ENCODE peak calls at places on chromosomes 5 and 9, in nine cellular contexts. X, E, P, D, C, N, B, A and W are unnamed samples. For H3K4me1 and H3K36me3, the result is how much of the 10 kb centered on the place peaks cover.

GRCh38 chr5:122093415-122093814 is 15.4 kb upstream of the LOX start:
- DNase-seq in B (no peak), E (no peak), N (no peak), A (peak), X (no peak), D (no peak), C (no peak), P (no peak), W (no peak)

GRCh38 chr5:8750100-8750499 is 795.8 kb downstream of the SEMA5A start:
- DNase-seq in E (no peak), N (no peak), P (no peak), X (no peak), A (no peak), D (no peak), B (no peak), C (no peak), W (no peak)

GRCh38 chr5:150270546-150271295 is 18.9 kb downstream of the CAMK2A start:
- DNase-seq in D (no peak), A (no peak), N (no peak), E (peak), C (no peak), X (no peak), B (no peak), P (peak), W (no peak)

GRCh38 chr5:62403411-62404250 is at the start of gene DIMT1:
- DNase-seq in D (peak), E (peak), B (peak), X (peak), N (peak), A (peak), C (peak), P (peak), W (peak)

GRCh38 chr5:150757087-150757649 is 1.6 kb downstream of the DCTN4 start:
- DNase-seq in X (no peak), N (no peak), C (no peak), P (no peak), B (no peak), E (no peak), D (no peak), A (no peak), W (no peak)

GRCh38 chr5:127519527-127519926 is 2.1 kb downstream of the PRRC1 start:
- DNase-seq in P (no peak), X (no peak), E (no peak), D (no peak), C (no peak), A (no peak), B (no peak), N (no peak), W (no peak)

GRCh38 chr5:151221574-151221973 is 2.3 kb downstream of the CCDC69 start:
- DNase-seq in E (no peak), B (no peak), D (no peak), N (no peak), A (no peak), C (no peak), X (no peak), P (no peak), W (no peak)

GRCh38 chr9:78767449-78767848 is 470.5 kb downstream of the PSAT1 start:
- DNase-seq in P (no peak), C (no peak), B (no peak), X (no peak), D (no peak), E (no peak), N (no peak), A (no peak), W (no peak)

GRCh38 chr9:91117959-91118651 is 243.6 kb downstream of the AUH start:
- DNase-seq in B (no peak), C (peak), P (peak), A (peak), E (peak), X (peak), N (peak), D (peak), W (peak)

GRCh38 chr5:18243846-18244245 is 609.6 kb downstream of the TAF11L14 start:
- DNase-seq in A (no peak), P (no peak), D (no peak), N (no peak), B (no peak), E (no peak), X (no peak), C (no peak), W (no peak)

GRCh38 chr9:115008536-115008935 is 78.1 kb upstream of the TNFSF8 start:
- DNase-seq in N (no peak), X (no peak), D (no peak), C (no peak), E (no peak), A (peak), B (peak), P (no peak), W (peak)

GRCh38 chr9:126532019-126532462 is 81.7 kb upstream of the LMX1B start:
- DNase-seq in D (no peak), C (no peak), E (no peak), B (no peak), A (no peak), N (peak), P (no peak), X (peak), W (no peak)

GRCh38 chr5:103355590-103355989 is 97.0 kb downstream of the MACIR start:
- DNase-seq in C (no peak), E (no peak), N (no peak), A (no peak), D (no peak), P (no peak), B (peak), X (no peak), W (no peak)

GRCh38 chr9:85741112-85741874 is 461 bp downstream of the AGTPBP1 start:
- DNase-seq in B (peak), C (peak), E (peak), N (no peak), P (peak), D (no peak), X (peak), A (peak), W (peak)

GRCh38 chr5:21171038-21171437 is 1183.0 kb upstream of the CDH18 start:
- DNase-seq in P (no peak), N (no peak), A (no peak), D (no peak), X (no peak), C (no peak), B (no peak), E (no peak), W (no peak)

GRCh38 chr5:10705736-10706135 is 55.3 kb downstream of the DAP start:
- DNase-seq in P (no peak), B (no peak), N (no peak), E (no peak), X (no peak), D (no peak), C (no peak), A (no peak), W (no peak)

GRCh38 chr5:10706326-10706725 is 54.7 kb downstream of the DAP start:
- DNase-seq in D (no peak), X (no peak), A (no peak), P (no peak), C (no peak), B (no peak), N (no peak), E (no peak), W (no peak)

GRCh38 chr5:10708189-10708944 is 52.7 kb downstream of the DAP start:
- DNase-seq in X (no peak), E (no peak), N (no peak), P (no peak), A (no peak), B (no peak), C (no peak), D (no peak), W (no peak)

GRCh38 chr5:10709409-10709808 is 51.6 kb downstream of the DAP start:
- DNase-seq in E (no peak), X (no peak), B (no peak), P (no peak), N (no peak), C (no peak), A (no peak), D (no peak), W (no peak)

DNA sequence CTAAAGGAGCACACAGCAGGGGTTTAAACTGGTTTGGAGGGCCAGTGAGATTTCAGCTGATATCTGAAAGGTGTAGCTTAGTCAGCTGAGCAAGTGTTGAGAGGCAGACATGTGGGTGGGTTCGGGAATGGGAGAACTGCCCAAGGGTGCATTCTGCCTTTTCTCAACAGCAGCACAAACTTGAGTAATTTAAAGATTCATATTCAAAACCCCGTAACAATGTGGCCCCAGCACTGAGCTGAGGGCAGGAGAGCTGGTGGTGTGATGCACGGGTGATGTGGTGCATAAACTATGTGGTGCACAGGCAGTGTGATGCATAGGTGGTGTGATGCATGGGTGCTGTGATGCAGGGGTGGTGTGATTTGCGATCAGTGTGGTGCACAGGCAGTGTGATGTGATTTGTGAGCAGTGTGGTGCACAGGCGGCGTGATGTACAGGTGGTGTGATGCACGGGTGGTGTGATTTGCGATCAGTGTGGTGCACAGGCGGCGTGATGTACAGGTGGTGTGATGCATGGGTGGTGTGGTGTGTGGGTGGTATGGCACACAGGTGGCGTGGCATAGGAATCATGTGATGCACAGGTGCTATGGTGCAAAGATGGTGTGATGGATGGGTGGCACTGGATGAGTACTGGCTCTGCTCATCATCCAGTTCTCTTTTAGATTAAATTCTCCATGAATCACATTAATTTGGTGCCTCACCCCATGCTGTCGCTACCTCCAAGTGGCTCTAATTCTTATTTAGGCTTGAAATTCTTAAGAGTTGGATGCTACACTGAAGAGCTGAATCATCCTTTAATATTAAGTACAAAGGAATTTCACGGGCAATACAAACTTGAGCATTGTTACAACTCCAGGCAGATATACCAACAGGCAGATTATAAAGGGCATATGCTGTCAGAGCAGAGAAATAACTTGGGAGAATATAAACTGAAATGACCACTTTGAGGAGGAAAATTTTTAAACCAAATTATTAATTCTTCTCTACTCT is 53.5 kb downstream of the DAP start:
- DNase-seq in B (no peak), E (no peak), X (no peak), D (no peak), A (peak), P (no peak), C (no peak), N (no peak), W (no peak)
- H3K4me1 ChIP-seq in B (under half), E (under half), X (under half), D (under half), A (half or more), P (half or more), C (under half), N (under half), W (under half)

GRCh38 chr5:178224403-178224802 is 8.2 kb downstream of the PHYKPL start:
- DNase-seq in D (peak), C (no peak), N (peak), X (peak), E (peak), P (peak), B (no peak), A (no peak), W (no peak)

GRCh38 chr5:178225174-178225573 is 7.4 kb downstream of the PHYKPL start:
- DNase-seq in D (peak), N (peak), B (no peak), X (peak), P (peak), E (peak), C (no peak), A (no peak), W (no peak)

GRCh38 chr5:178223196-178223773 is 9.3 kb downstream of the PHYKPL start:
- DNase-seq in A (no peak), D (peak), X (peak), E (no peak), C (no peak), B (no peak), N (no peak), P (peak), W (peak)

GRCh38 chr5:178222292-178222691 is 10.3 kb downstream of the PHYKPL start:
- DNase-seq in C (no peak), X (peak), A (no peak), P (peak), D (peak), B (no peak), E (peak), N (no peak), W (no peak)

DNA sequence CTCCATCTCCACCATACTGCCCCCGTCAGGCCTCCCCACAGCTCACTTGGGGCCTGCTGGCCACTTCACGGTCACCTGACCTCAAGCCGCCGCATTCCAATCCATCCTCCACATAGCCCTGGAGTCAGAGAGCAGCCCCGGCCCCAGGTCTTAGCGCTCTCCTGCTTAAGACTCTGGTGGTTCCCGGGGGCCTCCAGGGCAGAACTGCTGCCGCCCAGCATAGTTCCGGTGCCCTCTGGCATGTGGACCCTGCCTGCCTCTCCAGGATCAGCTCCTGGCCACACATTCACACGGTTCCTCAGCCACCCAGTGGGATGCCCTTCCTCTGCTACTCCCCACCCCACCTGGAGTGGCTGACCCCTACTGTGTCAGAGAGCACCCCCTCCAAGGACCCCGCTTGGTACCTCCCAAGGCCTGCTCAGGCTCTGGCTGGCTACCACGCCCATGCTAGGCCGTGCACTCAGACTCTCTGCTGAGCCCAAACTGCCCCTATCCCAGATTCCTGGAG is 8.7 kb downstream of the PHYKPL start:
- DNase-seq in X (peak), C (no peak), D (peak), E (peak), A (no peak), B (no peak), P (peak), N (peak), W (peak)
- H3K36me3 ChIP-seq in X (half or more), C (half or more), D (under half), E (half or more), A (half or more), B (under half), P (under half), N (half or more), W (half or more)

GRCh38 chr9:113577525-113578261 is 114.2 kb downstream of the RGS3 start:
- DNase-seq in B (no peak), P (peak), E (peak), X (peak), N (peak), D (no peak), C (no peak), A (peak), W (no peak)
- H3K4me1 ChIP-seq in B (under half), P (under half), E (half or more), X (half or more), N (half or more), D (under half), C (under half), A (half or more), W (under half)

GRCh38 chr9:131409458-131409992 is 15.6 kb downstream of the PRRC2B start:
- DNase-seq in B (no peak), P (no peak), A (no peak), C (no peak), X (no peak), D (no peak), E (no peak), N (no peak), W (no peak)
- H3K36me3 ChIP-seq in B (under half), P (under half), A (under half), C (under half), X (under half), D (under half), E (under half), N (under half), W (under half)

GRCh38 chr5:54525692-54526091 is 8.1 kb downstream of the SNX18 start:
- DNase-seq in P (no peak), E (no peak), B (no peak), A (no peak), D (no peak), X (no peak), N (no peak), C (no peak), W (no peak)

GRCh38 chr5:54531536-54531935 is 14.0 kb downstream of the SNX18 start:
- DNase-seq in A (no peak), C (no peak), N (no peak), E (no peak), B (no peak), D (no peak), P (no peak), X (no peak), W (no peak)

GRCh38 chr5:54529565-54529964 is 12.0 kb downstream of the SNX18 start:
- DNase-seq in B (no peak), D (no peak), P (no peak), X (no peak), A (no peak), C (no peak), N (no peak), E (no peak), W (no peak)

GRCh38 chr5:54526604-54527359 is 9.2 kb downstream of the SNX18 start:
- DNase-seq in X (no peak), D (no peak), P (no peak), B (no peak), E (no peak), C (no peak), A (no peak), N (no peak), W (no peak)

DNA sequence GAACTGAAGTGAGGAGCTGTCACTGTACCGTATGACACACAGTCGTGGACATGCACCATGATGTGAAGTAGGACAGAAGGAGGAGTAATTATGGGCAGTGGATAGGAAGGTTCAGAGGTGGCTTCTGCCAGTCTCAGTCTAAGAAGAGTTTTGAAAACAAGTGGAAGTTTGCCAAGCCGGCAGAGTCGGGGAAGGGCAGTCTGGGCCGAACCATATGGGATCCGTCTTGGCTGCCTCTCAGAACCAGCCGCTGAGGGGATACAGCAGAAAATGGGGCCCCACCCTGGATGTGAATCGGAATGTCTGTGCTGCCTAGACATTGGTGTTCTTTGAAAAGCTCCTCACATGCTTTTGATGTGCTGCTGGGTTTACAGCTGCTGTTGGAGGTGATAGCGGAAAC is 11.1 kb downstream of the SNX18 start:
- DNase-seq in D (no peak), A (no peak), P (no peak), C (no peak), E (no peak), B (no peak), N (no peak), X (no peak), W (no peak)
- H3K4me1 ChIP-seq in D (under half), A (under half), P (under half), C (under half), E (half or more), B (half or more), N (half or more), X (half or more), W (under half)